ENCODE peak calls at places on chromosome 15, in six cellular contexts. X is pancreas, R is stomach, O is fibroblast of pulmonary artery, Y is aorta, B is Panc1. J is an unnamed sample.

GRCh38 chr15:57033715-57034439 is 115.4 kb downstream of the TCF12 start:
- DNase-seq in X (no peak), R (no peak), O (no peak), Y (no peak), B (no peak), J (no peak)

GRCh38 chr15:65962187-65962586 is 92.9 kb downstream of the RAB11A start:
- DNase-seq in X (no peak), R (no peak), O (peak; percentile 6), Y (no peak), B (no peak), J (no peak)

GRCh38 chr15:81105521-81105920 is 28.5 kb upstream of the CFAP161 start:
- DNase-seq in X (no peak), R (no peak), O (no peak), Y (no peak), B (no peak), J (no peak)

GRCh38 chr15:100098705-100099104 is 243.1 kb downstream of the ADAMTS17 start:
- DNase-seq in X (no peak), R (no peak), O (no peak), Y (no peak), B (no peak), J (no peak)

GRCh38 chr15:68045289-68046265 is 8.5 kb upstream of the PIAS1 start:
- DNase-seq in X (no peak), R (no peak), O (no peak), Y (no peak), B (no peak), J (no peak)

GRCh38 chr15:99452728-99453643 is 112.8 kb upstream of the MEF2A start:
- DNase-seq in X (peak; percentile 24), R (peak; percentile 83), O (peak; percentile 50), Y (peak; percentile 93), B (no peak), J (peak; percentile 92)

GRCh38 chr15:92801412-92801773 is 98.7 kb upstream of the CHD2 start:
- DNase-seq in X (no peak), R (no peak), O (peak; percentile 96), Y (no peak), B (no peak), J (no peak)

GRCh38 chr15:99967841-99968371 is 234.7 kb upstream of the LYSMD4 start:
- DNase-seq in X (no peak), R (peak; percentile 18), O (no peak), Y (peak; percentile 49), B (no peak), J (peak; percentile 50)

GRCh38 chr15:50880651-50881114 is 27.8 kb upstream of the AP4E1 start:
- DNase-seq in X (no peak), R (no peak), O (peak; percentile 72), Y (no peak), B (peak; percentile 33), J (no peak)

GRCh38 chr15:23647421-23648375 is at the start of gene MAGEL2:
- DNase-seq in X (no peak), R (no peak), O (peak; percentile 6), Y (peak; percentile 69), B (no peak), J (no peak)

GRCh38 chr15:96070636-96071035 is 259.9 kb upstream of the NR2F2 start:
- DNase-seq in X (no peak), R (no peak), O (no peak), Y (no peak), B (no peak), J (no peak)

GRCh38 chr15:89358435-89358754 is 23.8 kb upstream of the POLG start:
- DNase-seq in X (no peak), R (no peak), O (no peak), Y (no peak), B (no peak), J (no peak)

GRCh38 chr15:89360294-89360971 is 25.8 kb upstream of the POLG start:
- DNase-seq in X (no peak), R (no peak), O (no peak), Y (no peak), B (no peak), J (no peak)

GRCh38 chr15:89356634-89357298 is 22.1 kb upstream of the POLG start:
- DNase-seq in X (peak; percentile 45), R (no peak), O (no peak), Y (peak; percentile 35), B (no peak), J (no peak)

GRCh38 chr15:89359471-89360293 is 25.1 kb upstream of the POLG start:
- DNase-seq in X (no peak), R (no peak), O (no peak), Y (peak; percentile 67), B (no peak), J (no peak)

GRCh38 chr15:89358755-89359439 is 24.3 kb upstream of the POLG start:
- DNase-seq in X (peak; percentile 61), R (peak; percentile 81), O (peak; percentile 76), Y (peak; percentile 93), B (peak; percentile 65), J (no peak)
- H3K4me3 ChIP-seq in X (peak overlapping the region; percentile 29), R (peak overlapping the region; percentile 51), O (peak overlapping the region; percentile 57), Y (no peak overlapping the region), B (peak overlapping the region; percentile 55), J (peak overlapping the region; percentile 48)

GRCh38 chr15:33089878-33090757 is 104.4 kb downstream of the FMN1 start:
- DNase-seq in X (no peak), R (no peak), O (peak; percentile 67), Y (no peak), B (no peak), J (no peak)
- H3K4me3 ChIP-seq in X (no peak overlapping the region), R (no peak overlapping the region), O (no peak overlapping the region), Y (no peak overlapping the region), B (no peak overlapping the region), J (no peak overlapping the region)

DNA sequence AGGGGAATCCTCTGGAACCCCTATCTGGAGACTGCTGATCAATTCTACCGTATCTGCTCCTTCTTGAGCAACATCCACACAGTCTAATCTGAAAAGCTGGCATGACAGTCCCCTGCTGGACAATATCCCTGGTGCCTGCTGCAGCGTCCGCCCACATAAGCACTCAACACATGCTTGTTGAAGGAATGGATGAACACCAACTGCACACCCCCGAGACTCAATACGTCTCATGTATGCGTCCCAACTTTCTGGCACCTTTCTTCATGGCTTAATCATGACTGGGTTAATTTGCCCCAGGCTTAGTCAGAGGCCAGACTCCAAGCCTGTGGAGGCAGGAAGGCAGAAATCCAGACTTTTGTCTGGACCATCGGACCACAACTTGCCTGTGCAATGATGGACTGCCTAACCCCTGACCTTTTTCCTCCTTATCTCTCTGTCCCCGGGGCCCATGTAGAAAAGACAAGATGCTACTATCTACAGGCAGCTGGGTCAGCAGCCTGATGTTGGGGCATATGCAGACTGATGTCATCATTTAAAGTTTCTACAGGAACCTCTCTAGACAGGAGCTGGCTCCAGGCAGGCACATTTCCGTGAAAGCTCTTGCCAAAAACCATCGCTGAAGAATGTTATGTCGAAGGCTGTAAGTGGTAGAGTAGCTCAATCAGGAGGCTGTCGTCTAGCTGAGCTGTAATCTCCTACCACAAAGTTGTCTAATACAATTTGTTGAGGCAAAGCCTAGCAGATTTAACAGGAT is 114.1 kb upstream of the TPM1 start:
- DNase-seq in X (no peak), R (no peak), O (peak; percentile 93), Y (no peak), B (no peak), J (no peak)
- H3K4me3 ChIP-seq in X (no peak overlapping the region), R (no peak overlapping the region), O (no peak overlapping the region), Y (no peak overlapping the region), B (no peak overlapping the region), J (no peak overlapping the region)

GRCh38 chr15:64634020-64634419 is 141.4 kb downstream of the RBPMS2 start:
- DNase-seq in X (no peak), R (no peak), O (no peak), Y (no peak), B (no peak), J (no peak)
- H3K4me3 ChIP-seq in X (no peak overlapping the region), R (no peak overlapping the region), O (no peak overlapping the region), Y (no peak overlapping the region), B (no peak overlapping the region), J (no peak overlapping the region)

DNA sequence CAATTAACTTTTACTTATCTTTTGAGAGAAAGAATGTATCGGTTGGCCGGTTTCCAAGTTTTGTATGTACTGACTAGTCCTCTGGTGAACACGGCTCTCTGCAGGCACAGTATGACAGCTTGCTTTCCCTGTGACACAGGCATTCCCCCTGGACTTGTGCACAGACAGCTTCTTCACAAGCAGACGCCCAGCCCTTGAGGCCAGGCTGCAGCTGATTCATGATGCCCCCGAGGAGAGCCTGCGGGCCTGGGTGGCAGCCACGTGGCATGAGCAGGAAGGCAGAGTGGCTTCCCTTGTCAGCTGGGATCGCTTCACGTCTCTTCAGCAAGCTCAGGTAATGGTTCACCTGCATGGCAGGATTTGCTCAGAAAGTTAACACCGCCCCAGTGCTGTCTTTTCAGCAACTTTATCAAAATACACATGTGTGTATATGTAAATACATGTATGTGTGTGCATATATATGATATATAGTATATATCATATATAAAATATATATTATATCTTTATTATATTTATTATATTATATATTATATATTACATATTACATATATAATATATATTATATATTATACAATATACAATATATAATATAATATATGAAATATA is 25.5 kb downstream of the FAN1 start:
- DNase-seq in X (no peak), R (no peak), O (no peak), Y (no peak), B (no peak), J (no peak)
- H3K4me3 ChIP-seq in X (no peak overlapping the region), R (no peak overlapping the region), O (no peak overlapping the region), Y (no peak overlapping the region), B (no peak overlapping the region), J (no peak overlapping the region)

GRCh38 chr15:75211436-75212199 is 9.9 kb downstream of the C15orf39 start:
- DNase-seq in X (no peak), R (no peak), O (no peak), Y (no peak), B (no peak), J (no peak)

GRCh38 chr15:75213768-75214221 is 12.1 kb downstream of the C15orf39 start:
- DNase-seq in X (no peak), R (no peak), O (no peak), Y (no peak), B (no peak), J (no peak)

GRCh38 chr15:75213212-75213767 is 11.6 kb downstream of the C15orf39 start:
- DNase-seq in X (no peak), R (no peak), O (no peak), Y (no peak), B (no peak), J (no peak)

GRCh38 chr15:75210867-75211266 is 9.2 kb downstream of the C15orf39 start:
- DNase-seq in X (no peak), R (no peak), O (no peak), Y (no peak), B (no peak), J (no peak)

DNA sequence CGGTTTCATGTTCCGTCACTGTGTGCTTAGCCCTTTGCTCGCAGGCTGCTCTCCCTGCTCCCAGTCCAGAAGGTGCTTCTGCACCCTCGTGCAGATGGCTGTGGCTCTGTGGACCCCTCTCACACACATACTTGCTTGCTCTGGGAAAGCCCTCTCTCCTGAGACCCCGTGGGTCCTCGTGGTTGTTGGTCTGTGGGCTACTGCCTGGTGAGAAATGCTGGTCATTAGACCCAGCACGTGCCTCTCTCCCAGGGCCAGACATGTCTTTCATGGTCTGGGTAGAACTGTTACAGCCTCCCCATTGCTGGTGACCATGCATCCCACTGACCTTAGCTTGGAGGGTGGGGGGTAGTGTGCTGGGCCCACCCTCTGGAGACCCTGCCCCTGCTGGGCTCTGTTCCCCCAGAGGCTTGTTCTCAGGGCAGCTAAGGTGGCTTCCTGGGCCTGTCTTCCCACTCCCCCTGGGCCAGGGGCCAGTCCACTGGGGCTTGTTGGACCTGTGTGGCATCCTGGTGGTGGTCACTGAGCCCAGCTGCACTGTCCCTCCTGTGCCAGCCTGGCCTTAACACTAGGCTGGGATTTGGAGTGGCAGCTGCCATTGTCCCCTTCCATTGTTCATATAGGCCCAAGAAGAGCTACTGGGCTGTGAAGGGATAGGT is 10.6 kb downstream of the C15orf39 start:
- DNase-seq in X (no peak), R (no peak), O (no peak), Y (no peak), B (no peak), J (no peak)
- H3K4me3 ChIP-seq in X (no peak overlapping the region), R (no peak overlapping the region), O (no peak overlapping the region), Y (no peak overlapping the region), B (no peak overlapping the region), J (no peak overlapping the region)

J was measured in suprapubic skin.